ENCODE peak calls at places on chromosomes 1 and 21, in eight cellular contexts. E, C, J, U, G, R, V and D are unnamed samples. For H3K4me1 and H3K9me3, the result is how much of the 10 kb centered on the place peaks cover.

GRCh38 chr1:156423422-156424352 is 54.7 kb downstream of the RHBG start:
- DNase-seq in E (no peak), C (no peak), J (no peak), U (no peak), G (no peak), R (no peak), V (no peak), D (no peak)

GRCh38 chr1:166007176-166007575 is 159.6 kb downstream of the FAM78B start:
- DNase-seq in E (no peak), C (no peak), J (no peak), U (no peak), G (no peak), R (no peak), V (no peak), D (no peak)

GRCh38 chr21:42534901-42535378 is 21.3 kb downstream of the SLC37A1 start:
- DNase-seq in E (no peak), C (no peak), J (peak), U (peak), G (no peak), R (no peak), V (no peak), D (no peak)

GRCh38 chr1:147560756-147561472 is 19.6 kb downstream of the BCL9 start:
- DNase-seq in E (no peak), C (no peak), J (no peak), U (no peak), G (no peak), R (no peak), V (no peak), D (no peak)

GRCh38 chr21:31220567-31220966 is 123.5 kb downstream of the TIAM1 start:
- DNase-seq in E (no peak), C (peak), J (no peak), U (no peak), G (peak), R (no peak), V (no peak), D (no peak)

GRCh38 chr1:181651276-181651675 is 168.0 kb downstream of the CACNA1E start:
- DNase-seq in E (no peak), C (no peak), J (no peak), U (no peak), G (no peak), R (no peak), V (no peak), D (no peak)

GRCh38 chr1:116951175-116951935 is 41.6 kb downstream of the PTGFRN start:
- DNase-seq in E (no peak), C (peak), J (no peak), U (no peak), G (peak), R (no peak), V (no peak), D (peak)

GRCh38 chr1:117770981-117771531 is 158.4 kb downstream of the GDAP2 start:
- DNase-seq in E (no peak), C (no peak), J (no peak), U (peak), G (no peak), R (no peak), V (no peak), D (no peak)

GRCh38 chr1:31760901-31761470 is 3.2 kb downstream of the ADGRB2 start:
- DNase-seq in E (no peak), C (no peak), J (no peak), U (peak), G (peak), R (peak), V (peak), D (peak)

GRCh38 chr1:183000563-183000962 is 22.7 kb upstream of the LAMC1 start:
- DNase-seq in E (no peak), C (no peak), J (no peak), U (no peak), G (peak), R (no peak), V (no peak), D (no peak)

GRCh38 chr1:113830039-113830438 is 17.8 kb upstream of the RSBN1 start:
- DNase-seq in E (no peak), C (no peak), J (no peak), U (no peak), G (no peak), R (no peak), V (no peak), D (no peak)

GRCh38 chr1:7940745-7941436 is at the start of gene TNFRSF9:
- DNase-seq in E (no peak), C (no peak), J (no peak), U (no peak), G (peak), R (peak), V (peak), D (no peak)

GRCh38 chr1:83102630-83103071 is 896.3 kb downstream of the TTLL7 start:
- DNase-seq in E (no peak), C (no peak), J (no peak), U (no peak), G (no peak), R (no peak), V (no peak), D (no peak)

GRCh38 chr1:15062479-15063099 is 91.0 kb upstream of the TMEM51 start:
- DNase-seq in E (no peak), C (no peak), J (no peak), U (no peak), G (no peak), R (no peak), V (no peak), D (no peak)

GRCh38 chr1:6580119-6580587 is 359 bp downstream of the ZBTB48 start:
- DNase-seq in E (no peak), C (no peak), J (no peak), U (peak), G (no peak), R (no peak), V (no peak), D (no peak)

DNA sequence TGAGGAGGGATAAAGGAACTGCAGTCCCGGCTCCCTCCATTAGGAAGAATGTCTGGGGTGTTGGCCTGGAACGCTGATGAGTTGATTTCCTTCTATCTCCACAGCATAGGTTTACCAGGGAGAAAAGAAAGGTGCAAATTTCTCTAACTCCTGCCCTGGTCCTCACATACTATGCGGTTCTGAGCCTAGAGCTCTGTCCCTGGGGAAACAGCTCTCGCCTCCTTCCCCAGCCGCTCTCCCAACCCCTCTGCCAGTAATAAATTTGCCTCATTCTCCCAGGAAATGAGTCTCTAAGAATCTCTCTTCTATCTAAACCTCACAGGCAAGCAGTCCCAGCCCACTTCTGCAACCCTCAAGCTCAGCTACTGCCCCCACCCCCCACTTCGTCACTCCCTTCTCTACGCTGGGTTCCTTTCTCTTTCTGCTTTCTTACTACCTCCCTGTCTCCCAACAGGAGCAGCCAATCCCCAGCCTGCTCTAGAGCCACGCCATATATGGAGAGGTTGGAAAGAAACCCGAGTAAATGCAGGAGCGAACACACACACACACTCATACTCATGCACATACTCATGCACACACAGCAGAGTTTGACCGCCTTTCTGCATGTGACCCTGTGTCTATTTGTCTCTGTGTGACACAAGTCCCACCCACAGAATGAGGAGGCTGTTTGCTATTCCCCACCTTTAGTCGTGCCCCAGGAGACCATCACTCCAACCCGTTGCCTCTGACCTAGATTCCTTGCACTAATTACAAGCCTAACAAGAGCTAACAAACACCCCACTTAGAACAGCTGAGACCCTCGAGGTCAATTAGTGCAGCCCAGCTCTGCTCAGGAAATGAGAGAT is 13.4 kb downstream of the PLEKHO1 start:
- DNase-seq in E (no peak), C (peak), J (peak), U (peak), G (peak), R (peak), V (no peak), D (peak)
- H3K4me3 ChIP-seq in E (no peak), C (peak), J (peak), U (peak), G (peak), R (peak), V (no peak), D (no peak)

GRCh38 chr1:225778412-225778669 is 715 bp downstream of the SRP9 start:
- DNase-seq in E (no peak), C (no peak), J (no peak), U (no peak), G (no peak), R (no peak), V (no peak), D (no peak)

GRCh38 chr1:225777058-225777582 is 506 bp upstream of the SRP9 start:
- DNase-seq in E (no peak), C (no peak), J (no peak), U (no peak), G (no peak), R (no peak), V (peak), D (no peak)

GRCh38 chr1:225777583-225778411 is at the start of gene SRP9:
- DNase-seq in E (peak), C (peak), J (peak), U (peak), G (peak), R (peak), V (peak), D (peak)

GRCh38 chr1:225774276-225775147 is 3.1 kb upstream of the SRP9 start:
- DNase-seq in E (no peak), C (no peak), J (no peak), U (no peak), G (no peak), R (no peak), V (no peak), D (no peak)

GRCh38 chr1:225776294-225776693 is 1.3 kb upstream of the SRP9 start:
- DNase-seq in E (no peak), C (no peak), J (no peak), U (no peak), G (no peak), R (no peak), V (no peak), D (no peak)
- H3K4me1 ChIP-seq in E (under half), C (under half), J (under half), U (half or more), G (under half), R (under half), V (under half), D (under half)

GRCh38 chr1:152388889-152389288 is 25.2 kb downstream of the CRNN start:
- DNase-seq in E (no peak), C (no peak), J (no peak), U (no peak), G (no peak), R (no peak), V (no peak), D (no peak)

GRCh38 chr1:152392909-152393308 is 21.2 kb downstream of the CRNN start:
- DNase-seq in E (no peak), C (no peak), J (no peak), U (no peak), G (no peak), R (no peak), V (no peak), D (no peak)

GRCh38 chr1:152386940-152387339 is 27.1 kb downstream of the CRNN start:
- DNase-seq in E (no peak), C (no peak), J (no peak), U (no peak), G (peak), R (no peak), V (no peak), D (no peak)
- H3K9me3 ChIP-seq in E (under half), C (under half), J (under half), U (under half), G (under half), R (under half), V (under half), D (under half)

GRCh38 chr1:245416771-245417170 is 262.0 kb downstream of the KIF26B start:
- DNase-seq in E (no peak), C (no peak), J (no peak), U (no peak), G (no peak), R (no peak), V (no peak), D (no peak)
- H3K4me3 ChIP-seq in E (no peak), C (no peak), J (no peak), U (no peak), G (no peak), R (no peak), V (no peak), D (no peak)